ENCODE peak calls at places on chromosomes 2 and 18, in eight cellular contexts. A, V, M, W, J, Z, O and P are unnamed samples.

GRCh38 chr18:57595347-57595746 is 8.8 kb upstream of the FECH start:
- DNase-seq in A (peak), V (no peak), M (no peak), W (peak), J (no peak), Z (no peak), O (no peak), P (no peak)

GRCh38 chr2:47964722-47965434 is 58.6 kb upstream of the FBXO11 start:
- DNase-seq in A (no peak), V (no peak), M (no peak), W (no peak), J (no peak), Z (no peak), O (peak), P (no peak)

GRCh38 chr2:241897231-241897916 is 27.8 kb downstream of the RTP5 start:
- DNase-seq in A (no peak), V (no peak), M (no peak), W (no peak), J (no peak), Z (no peak), O (no peak), P (no peak)

GRCh38 chr2:209162129-209162528 is 261.7 kb upstream of the MAP2 start:
- DNase-seq in A (no peak), V (no peak), M (no peak), W (no peak), J (no peak), Z (no peak), O (no peak), P (no peak)

GRCh38 chr2:104286806-104287205 is 567.1 kb upstream of the POU3F3 start:
- DNase-seq in A (peak), V (peak), M (no peak), W (peak), J (no peak), Z (no peak), O (no peak), P (no peak)

GRCh38 chr2:200430017-200430416 is 79.9 kb downstream of the KCTD18 start:
- DNase-seq in A (no peak), V (no peak), M (no peak), W (no peak), J (no peak), Z (no peak), O (no peak), P (no peak)

GRCh38 chr2:48719480-48720177 is 35.9 kb downstream of the LHCGR start:
- DNase-seq in A (peak), V (peak), M (no peak), W (no peak), J (no peak), Z (no peak), O (no peak), P (no peak)

GRCh38 chr18:79139206-79139605 is 70.0 kb downstream of the ATP9B start:
- DNase-seq in A (no peak), V (no peak), M (peak), W (no peak), J (peak), Z (no peak), O (no peak), P (peak)

GRCh38 chr2:183995632-183996031 is 602.7 kb upstream of the ZNF804A start:
- DNase-seq in A (no peak), V (peak), M (no peak), W (peak), J (no peak), Z (no peak), O (no peak), P (no peak)

GRCh38 chr2:220001693-220002260 is 374.3 kb downstream of the SLC4A3 start:
- DNase-seq in A (no peak), V (peak), M (no peak), W (peak), J (no peak), Z (no peak), O (no peak), P (no peak)

GRCh38 chr2:53234548-53234903 is 533.1 kb upstream of the CHAC2 start:
- DNase-seq in A (peak), V (peak), M (no peak), W (peak), J (no peak), Z (no peak), O (peak), P (no peak)

DNA sequence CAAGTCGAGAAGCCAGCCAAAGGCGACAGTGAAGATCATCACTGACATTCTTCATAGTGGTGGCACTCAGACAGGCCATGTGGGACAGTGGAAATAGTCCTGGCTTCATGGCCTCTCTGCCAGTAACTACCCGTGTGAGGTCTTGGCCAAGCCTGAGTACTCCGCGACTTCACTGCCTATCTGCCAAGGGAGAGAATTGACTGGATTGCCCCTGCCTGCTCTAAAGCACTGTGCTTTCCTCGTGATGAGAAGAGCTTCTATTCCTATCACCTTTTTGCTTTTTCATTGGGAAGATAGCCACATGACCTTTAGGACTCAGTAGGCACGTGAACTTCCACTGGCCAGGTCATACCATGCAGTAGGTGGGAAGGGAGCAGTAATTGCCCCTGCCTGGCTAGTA is 239.3 kb downstream of the HAUS1 start:
- DNase-seq in A (no peak), V (no peak), M (no peak), W (no peak), J (no peak), Z (peak), O (no peak), P (no peak)
- H3K4me3 ChIP-seq in A (no peak), V (no peak), M (no peak), W (no peak), J (no peak), Z (no peak), O (no peak), P (no peak)

DNA sequence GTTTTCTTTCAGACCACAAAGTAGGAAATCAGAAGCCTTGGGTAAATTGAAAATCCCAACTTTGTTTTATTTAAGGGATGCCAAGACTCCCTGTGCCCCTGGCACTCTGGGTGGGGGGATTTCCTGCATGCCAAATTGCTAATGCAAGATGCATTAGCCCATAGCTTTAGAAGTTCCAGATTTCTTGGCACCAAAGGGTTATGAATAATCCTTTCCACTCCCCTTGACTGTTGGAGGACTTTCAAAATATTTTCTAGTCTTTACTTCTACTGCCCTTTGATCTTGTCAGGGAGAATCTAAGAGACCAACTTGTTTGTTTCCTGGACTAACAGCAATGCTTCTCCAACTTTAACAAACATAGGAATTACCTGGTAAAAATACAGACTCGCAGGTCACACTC is 81.8 kb upstream of the TGIF1 start:
- DNase-seq in A (no peak), V (peak), M (no peak), W (no peak), J (no peak), Z (no peak), O (no peak), P (no peak)
- H3K4me3 ChIP-seq in A (no peak), V (no peak), M (no peak), W (no peak), J (no peak), Z (no peak), O (no peak), P (no peak)

GRCh38 chr2:117702098-117702497 is 112.4 kb upstream of the DDX18 start:
- DNase-seq in A (no peak), V (no peak), M (no peak), W (no peak), J (no peak), Z (no peak), O (no peak), P (no peak)

GRCh38 chr2:117693166-117693565 is 121.3 kb upstream of the DDX18 start:
- DNase-seq in A (no peak), V (no peak), M (no peak), W (no peak), J (no peak), Z (no peak), O (no peak), P (no peak)

GRCh38 chr2:117698819-117699218 is 115.7 kb upstream of the DDX18 start:
- DNase-seq in A (no peak), V (no peak), M (no peak), W (no peak), J (no peak), Z (no peak), O (no peak), P (no peak)

GRCh38 chr2:117693651-117694050 is 120.8 kb upstream of the DDX18 start:
- DNase-seq in A (no peak), V (no peak), M (no peak), W (no peak), J (no peak), Z (no peak), O (no peak), P (no peak)

DNA sequence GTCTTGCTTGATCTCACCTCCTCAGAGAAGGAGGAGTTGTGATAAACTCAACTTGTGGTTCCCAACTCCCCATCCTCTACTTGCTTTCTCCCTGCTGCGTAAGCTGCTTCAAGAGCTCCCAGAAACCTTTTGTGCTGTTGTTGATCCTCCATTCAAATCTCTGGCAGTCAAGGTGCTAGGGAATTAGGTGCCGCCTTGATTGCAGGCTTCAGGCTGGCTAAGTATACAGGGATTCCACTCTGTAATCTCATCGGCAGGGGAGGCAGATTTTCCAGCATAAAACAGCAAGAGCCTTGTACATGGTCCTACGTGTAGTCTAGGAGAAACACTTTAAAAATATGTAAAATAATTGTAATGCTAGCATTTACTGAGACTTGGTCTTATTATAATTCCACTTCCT is 116.2 kb upstream of the DDX18 start:
- DNase-seq in A (no peak), V (no peak), M (no peak), W (peak), J (no peak), Z (no peak), O (no peak), P (no peak)
- H3K4me3 ChIP-seq in A (no peak), V (no peak), M (no peak), W (no peak), J (no peak), Z (no peak), O (no peak), P (no peak)

GRCh38 chr18:54774971-54775665 is 53.2 kb upstream of the RAB27B start:
- DNase-seq in A (no peak), V (peak), M (no peak), W (no peak), J (no peak), Z (no peak), O (no peak), P (no peak)
- H3K4me3 ChIP-seq in A (no peak), V (no peak), M (no peak), W (no peak), J (no peak), Z (no peak), O (no peak), P (no peak)